ENCODE peak calls at places on chromosome 18, in five cellular contexts. S is epithelial cell of esophagus, G is heart left ventricle, F is tibial nerve, V is mesendoderm. L is an unnamed sample.

GRCh38 chr18:65751145-65752085 is 603 bp downstream of the CDH7 start:
- DNase-seq in F (no peak), V (peak), G (no peak), S (no peak), L (no peak)

GRCh38 chr18:65983750-65984149 is 232.9 kb downstream of the CDH7 start:
- DNase-seq in G (no peak), S (peak), V (no peak), F (no peak), L (no peak)

GRCh38 chr18:31508781-31509180 is 10.8 kb downstream of the DSG2 start:
- DNase-seq in S (peak), F (no peak), V (no peak), G (no peak), L (no peak)

GRCh38 chr18:45854036-45854586 is 28.6 kb downstream of the SIGLEC15 start:
- DNase-seq in F (no peak), G (no peak), S (no peak), V (peak), L (no peak)

GRCh38 chr18:41499345-41499744 is 455.7 kb upstream of the PIK3C3 start:
- DNase-seq in S (no peak), G (no peak), V (no peak), F (no peak), L (no peak)

GRCh38 chr18:60062396-60062795 is 162.6 kb downstream of the PMAIP1 start:
- DNase-seq in S (peak), G (no peak), F (no peak), V (no peak), L (no peak)

GRCh38 chr18:14976736-14977430 is 228.9 kb downstream of the ANKRD30B start:
- DNase-seq in F (no peak), V (peak), G (no peak), S (no peak), L (no peak)

GRCh38 chr18:2406544-2406943 is 164.8 kb downstream of the METTL4 start:
- DNase-seq in F (no peak), S (no peak), V (no peak), G (no peak), L (no peak)

GRCh38 chr18:41134426-41134825 is 820.6 kb upstream of the PIK3C3 start:
- DNase-seq in S (peak), V (peak), F (no peak), G (no peak), L (no peak)

GRCh38 chr18:24726727-24727539 is 266.5 kb downstream of the HRH4 start:
- DNase-seq in F (no peak), G (peak), S (peak), V (peak), L (peak)

GRCh38 chr18:46040747-46041104 is 31.3 kb downstream of the PSTPIP2 start:
- DNase-seq in V (no peak), F (no peak), G (no peak), S (no peak), L (no peak)

GRCh38 chr18:50896093-50896492 is 17.2 kb downstream of the ME2 start:
- DNase-seq in V (no peak), S (no peak), F (no peak), G (no peak), L (no peak)

DNA sequence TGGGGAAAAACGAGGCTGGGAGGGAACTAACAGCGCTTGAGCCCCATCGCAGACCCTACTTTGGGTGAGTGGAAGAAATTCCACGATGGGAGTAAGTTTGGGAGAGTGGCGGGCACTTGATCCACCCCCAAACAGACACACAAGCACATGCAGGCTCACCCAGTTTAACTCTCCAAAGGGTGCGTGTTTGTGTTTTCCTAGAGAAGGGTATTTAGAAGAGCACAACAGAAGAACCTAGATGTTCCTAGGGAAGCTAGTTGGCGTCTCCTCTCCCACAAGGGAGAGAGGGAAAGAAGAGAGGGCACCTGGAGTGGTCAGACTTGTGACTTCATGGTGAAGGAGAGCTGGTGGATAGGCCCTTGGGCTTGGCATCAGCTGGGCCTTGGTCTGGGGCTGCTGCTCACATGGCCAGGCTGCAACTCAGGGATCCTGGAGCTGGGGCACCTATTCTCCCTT is 3.2 kb downstream of the GATA6 start:
- DNase-seq in G (no peak), S (no peak), F (no peak), V (no peak), L (no peak)
- H3K4me3 ChIP-seq in G (peak), S (no peak), F (peak), V (peak), L (peak)

GRCh38 chr18:26332991-26333390 is 106.7 kb downstream of the TAF4B start:
- DNase-seq in V (no peak), F (no peak), S (no peak), G (no peak), L (no peak)

GRCh38 chr18:26335139-26335933 is 109.1 kb downstream of the TAF4B start:
- DNase-seq in V (peak), S (no peak), G (no peak), F (no peak), L (no peak)

DNA sequence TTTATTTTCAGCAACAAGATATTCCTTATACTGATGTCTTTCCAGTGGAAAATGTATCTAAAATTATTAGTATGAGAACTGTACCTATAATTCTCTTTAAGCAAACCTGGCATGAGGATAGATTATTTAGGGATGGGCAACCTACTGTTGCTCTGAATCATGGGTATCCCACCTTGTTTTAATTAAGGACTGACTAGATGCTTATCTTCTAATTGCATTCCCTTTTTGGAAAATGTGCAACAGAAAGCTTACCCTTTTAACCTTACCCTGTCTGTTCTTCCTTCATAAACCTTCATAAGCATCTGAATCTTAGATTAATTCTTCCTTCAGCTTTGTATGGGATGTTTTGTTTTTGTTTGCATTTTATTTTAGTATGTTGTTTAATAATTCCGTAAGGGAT is 110.3 kb downstream of the TAF4B start:
- DNase-seq in G (no peak), V (no peak), F (no peak), S (no peak), L (no peak)
- H3K4me3 ChIP-seq in G (no peak), V (no peak), F (no peak), S (no peak), L (no peak)

GRCh38 chr18:76468345-76469275 is 26.4 kb downstream of the ZNF516 start:
- DNase-seq in F (no peak), G (no peak), V (no peak), S (no peak), L (no peak)

GRCh38 chr18:76466410-76466991 is 28.5 kb downstream of the ZNF516 start:
- DNase-seq in G (no peak), V (no peak), S (no peak), F (no peak), L (no peak)

GRCh38 chr18:76464281-76465259 is 30.5 kb downstream of the ZNF516 start:
- DNase-seq in S (no peak), G (no peak), V (no peak), F (no peak), L (no peak)

GRCh38 chr18:76465630-76466409 is 29.2 kb downstream of the ZNF516 start:
- DNase-seq in G (no peak), F (no peak), S (no peak), V (no peak), L (no peak)

DNA sequence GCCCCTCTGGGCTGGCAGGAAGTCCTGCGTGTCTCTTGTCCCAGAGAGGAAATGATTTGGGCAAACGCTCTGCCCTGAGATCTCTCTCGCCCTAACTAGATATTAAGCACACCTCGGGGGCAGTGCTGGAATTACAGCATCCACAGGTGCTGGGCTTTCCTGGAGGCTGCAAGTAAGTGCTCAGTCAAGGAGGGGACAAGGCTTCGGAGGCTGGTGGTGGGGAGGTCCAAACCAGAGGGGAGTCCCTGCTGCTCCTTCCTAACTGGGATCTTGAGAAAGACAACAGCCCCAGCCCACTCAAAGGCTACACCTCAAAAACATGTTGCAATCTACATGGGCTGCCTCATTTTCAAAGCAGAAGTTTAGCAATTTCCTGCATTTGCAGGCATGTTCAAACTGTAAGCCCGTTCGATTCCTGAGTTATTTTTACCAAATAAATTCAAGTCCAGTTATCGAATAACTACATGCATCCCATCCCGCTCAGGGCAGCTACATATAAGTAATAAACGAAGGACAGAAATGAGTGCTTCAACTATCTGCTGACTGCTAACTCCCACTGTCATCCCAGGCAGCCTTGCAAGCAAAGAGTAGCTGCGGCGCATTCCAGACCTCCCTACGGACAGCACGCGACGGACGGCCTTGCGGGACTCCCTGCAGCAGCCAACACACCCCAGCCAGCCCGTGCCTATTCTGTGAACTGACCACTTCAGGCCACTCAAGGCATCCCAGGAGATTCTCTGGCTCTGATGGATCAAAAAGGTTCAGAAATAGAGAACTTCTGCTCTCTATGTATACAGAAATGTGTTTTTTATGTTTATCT is 27.5 kb downstream of the ZNF516 start:
- DNase-seq in S (no peak), G (no peak), F (no peak), V (no peak), L (no peak)
- H3K4me3 ChIP-seq in S (no peak), G (no peak), F (no peak), V (no peak), L (peak)

DNA sequence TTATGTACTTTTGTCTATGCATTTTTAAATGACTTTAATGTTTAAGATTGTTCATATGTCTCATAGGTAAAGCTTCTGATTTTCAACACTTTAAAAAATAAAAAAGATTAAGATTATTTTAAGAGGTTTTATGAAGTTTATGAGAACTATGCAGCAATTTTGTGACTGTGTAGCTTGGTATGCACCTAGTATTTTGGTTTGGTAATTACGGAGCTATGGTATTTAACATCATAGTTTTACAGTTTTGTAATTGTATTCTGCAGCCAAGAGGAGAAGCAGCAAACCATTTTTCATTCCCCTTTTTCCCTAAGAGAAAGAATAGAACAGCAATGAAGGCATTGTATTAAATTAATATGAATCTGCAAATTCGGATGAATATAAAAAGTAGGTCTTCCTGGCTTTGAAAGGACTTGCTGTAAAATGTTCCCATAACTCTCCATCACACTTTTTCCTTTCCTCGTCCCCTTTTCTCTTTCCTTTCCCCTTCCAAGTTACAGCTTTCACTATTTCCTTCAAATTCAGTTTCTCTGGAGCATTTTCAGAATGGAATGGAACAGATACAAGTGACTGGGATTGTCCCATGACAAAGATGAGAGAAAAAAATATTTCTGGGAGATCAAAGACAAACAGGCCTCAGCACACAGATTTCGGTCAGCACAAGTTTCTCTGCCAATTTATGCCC is 26.0 kb upstream of the PIEZO2 start:
- DNase-seq in S (no peak), V (no peak), G (no peak), F (no peak), L (no peak)
- H3K4me3 ChIP-seq in S (no peak), V (no peak), G (no peak), F (no peak), L (no peak)

GRCh38 chr18:13378150-13378549 is 159.6 kb downstream of the LDLRAD4 start:
- DNase-seq in V (no peak), S (no peak), G (no peak), F (no peak), L (no peak)

GRCh38 chr18:13379062-13379800 is 160.7 kb downstream of the LDLRAD4 start:
- DNase-seq in S (no peak), V (no peak), F (no peak), G (no peak), L (no peak)

GRCh38 chr18:13376298-13376840 is 157.8 kb downstream of the LDLRAD4 start:
- DNase-seq in S (no peak), V (no peak), G (no peak), F (no peak), L (no peak)

GRCh38 chr18:13376841-13377351 is 158.3 kb downstream of the LDLRAD4 start:
- DNase-seq in S (no peak), F (no peak), V (no peak), G (no peak), L (no peak)

GRCh38 chr18:13377496-13377895 is 158.9 kb downstream of the LDLRAD4 start:
- DNase-seq in G (no peak), F (no peak), V (no peak), S (no peak), L (no peak)
- H3K4me3 ChIP-seq in G (no peak), F (no peak), V (no peak), S (no peak), L (no peak)

GRCh38 chr18:79246309-79247108 is 149.2 kb upstream of the NFATC1 start:
- DNase-seq in S (peak), V (peak), F (peak), G (peak), L (peak)
- H3K4me3 ChIP-seq in S (no peak), V (no peak), F (no peak), G (no peak), L (no peak)

GRCh38 chr18:57437782-57438668 is 2.9 kb downstream of the ONECUT2 start:
- DNase-seq in F (no peak), V (peak), S (peak), G (peak), L (no peak)

GRCh38 chr18:57437433-57437781 is 2.2 kb downstream of the ONECUT2 start:
- DNase-seq in S (no peak), V (peak), G (no peak), F (no peak), L (no peak)

GRCh38 chr18:57436193-57436964 is 1.2 kb downstream of the ONECUT2 start:
- DNase-seq in G (no peak), V (peak), F (no peak), S (no peak), L (no peak)

GRCh38 chr18:57435851-57436192 is 648 bp downstream of the ONECUT2 start:
- DNase-seq in G (no peak), V (no peak), F (no peak), S (no peak), L (no peak)

GRCh38 chr18:57436965-57437333 is 1.8 kb downstream of the ONECUT2 start:
- DNase-seq in F (no peak), V (no peak), G (no peak), S (no peak), L (no peak)
- H3K4me3 ChIP-seq in F (no peak), V (no peak), G (no peak), S (no peak), L (peak)

DNA sequence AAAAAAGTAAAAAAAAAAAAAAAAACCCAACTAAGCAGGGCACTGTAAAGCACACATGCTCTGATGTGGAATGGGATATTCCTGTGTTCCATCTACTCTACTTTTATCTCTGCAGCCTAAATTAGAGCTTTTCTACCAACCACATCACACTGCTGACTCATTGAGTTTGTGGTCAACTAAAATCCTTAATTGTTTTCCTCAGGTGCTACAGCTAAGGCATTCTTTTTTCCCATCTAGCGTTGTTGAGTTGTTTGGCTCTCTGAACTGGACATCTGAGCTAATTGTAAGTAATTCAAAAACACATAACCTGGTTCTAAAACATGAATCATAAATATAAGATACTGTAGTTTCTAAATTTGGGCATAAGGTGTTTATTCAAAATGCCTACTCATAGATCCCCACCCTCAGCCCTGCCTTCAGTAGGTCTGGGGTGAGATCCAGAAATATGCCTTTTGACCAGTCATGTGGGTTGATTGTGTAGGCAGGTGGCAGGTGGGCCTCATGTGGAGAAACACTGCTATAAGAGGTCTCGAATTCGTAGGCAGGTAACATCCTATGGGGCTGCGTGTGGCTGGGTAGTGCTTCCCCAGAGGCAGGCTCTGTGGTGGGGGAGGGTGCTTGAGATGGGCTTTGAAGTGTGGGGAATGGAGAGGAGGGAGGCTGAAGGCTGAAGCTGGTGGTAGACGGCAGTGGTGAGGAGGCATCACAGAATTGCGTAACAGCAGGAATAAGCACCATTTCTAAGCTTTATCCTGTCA is 27.2 kb downstream of the ANKRD29 start:
- DNase-seq in F (no peak), G (no peak), S (peak), V (no peak), L (no peak)
- H3K4me3 ChIP-seq in F (no peak), G (no peak), S (no peak), V (no peak), L (no peak)

DNA sequence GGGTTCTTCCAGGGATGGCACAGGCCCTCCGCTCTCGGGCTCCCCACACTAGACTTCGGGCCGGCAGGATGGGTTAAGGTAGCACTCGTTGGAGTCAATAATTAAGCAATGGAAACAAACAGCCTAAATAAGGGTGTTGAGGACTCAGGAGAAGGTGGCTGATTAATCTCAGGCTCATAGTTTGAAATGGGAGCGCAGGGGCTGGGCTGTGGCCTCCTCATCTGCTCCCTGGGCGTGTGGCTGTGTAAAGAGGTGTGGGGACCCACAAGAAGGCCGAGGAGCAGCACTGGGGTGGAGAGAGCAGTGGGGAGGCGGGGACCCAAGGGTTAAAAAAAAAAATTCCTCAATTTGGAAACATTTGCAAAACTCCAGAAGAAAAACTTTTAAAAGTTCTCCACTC is 1.3 kb upstream of the TUBB6 start:
- DNase-seq in S (no peak), V (no peak), F (no peak), G (no peak), L (no peak)
- H3K4me3 ChIP-seq in S (peak), V (no peak), F (peak), G (peak), L (peak)